ENCODE peak calls at places on chromosomes 11 and 22, in five cellular contexts. O is H4, D is hypothalamus, C is neural crest cell, G is coronary artery. A is an unnamed sample.

GRCh38 chr11:61873588-61874459 is 17.5 kb downstream of the FADS3 start:
- DNase-seq in O (no peak), D (no peak), C (no peak), G (no peak), A (no peak)

GRCh38 chr11:117175104-117175503 is 3.4 kb upstream of the SIDT2 start:
- DNase-seq in O (no peak), D (peak), C (no peak), G (no peak), A (no peak)

GRCh38 chr22:48870436-48870835 is 957.2 kb downstream of the BRD1 start:
- DNase-seq in O (no peak), D (no peak), C (no peak), G (no peak), A (no peak)

GRCh38 chr11:66339686-66340483 is 3.7 kb upstream of the RIN1 start:
- DNase-seq in O (no peak), D (no peak), C (no peak), G (no peak), A (no peak)

GRCh38 chr11:125376117-125376516 is 119.9 kb downstream of the FEZ1 start:
- DNase-seq in O (no peak), D (no peak), C (no peak), G (peak), A (peak)

GRCh38 chr11:65489706-65490310 is 9.0 kb upstream of the MALAT1 start:
- DNase-seq in O (peak), D (no peak), C (no peak), G (peak), A (no peak)

GRCh38 chr22:44578115-44578457 is 80.1 kb upstream of the RTL6 start:
- DNase-seq in O (no peak), D (no peak), C (no peak), G (no peak), A (no peak)

GRCh38 chr11:18243783-18244362 is 4.6 kb downstream of the SAA2 start:
- DNase-seq in O (peak), D (peak), C (peak), G (no peak), A (peak)

GRCh38 chr11:14454861-14455632 is 44.6 kb downstream of the COPB1 start:
- DNase-seq in O (peak), D (no peak), C (no peak), G (no peak), A (peak)

GRCh38 chr11:69083531-69084247 is 35.0 kb downstream of the TPCN2 start:
- DNase-seq in O (no peak), D (no peak), C (no peak), G (no peak), A (no peak)

GRCh38 chr11:118908264-118908663 is 17.5 kb downstream of the BCL9L start:
- DNase-seq in O (no peak), D (no peak), C (no peak), G (no peak), A (no peak)

GRCh38 chr11:8787372-8787771 is 104.8 kb downstream of the RPL27A start:
- DNase-seq in O (no peak), D (no peak), C (no peak), G (no peak), A (no peak)

GRCh38 chr11:33358150-33358831 is 101.1 kb downstream of the HIPK3 start:
- DNase-seq in O (no peak), D (no peak), C (no peak), G (no peak), A (no peak)

GRCh38 chr11:19907008-19907579 is 194.5 kb downstream of the NAV2 start:
- DNase-seq in O (no peak), D (no peak), C (no peak), G (no peak), A (no peak)

GRCh38 chr11:63710476-63711217 is 29.3 kb downstream of the RTN3 start:
- DNase-seq in O (peak), D (no peak), C (no peak), G (no peak), A (no peak)

GRCh38 chr11:84412862-84413261 is 1126.7 kb upstream of the CCDC90B start:
- DNase-seq in O (no peak), D (no peak), C (no peak), G (no peak), A (no peak)

GRCh38 chr11:108115495-108116140 is 5.7 kb upstream of the ACAT1 start:
- DNase-seq in O (peak), D (peak), C (no peak), G (peak), A (peak)

GRCh38 chr11:9208726-9209501 is 56.2 kb downstream of the DENND5A start:
- DNase-seq in O (no peak), D (no peak), C (no peak), G (no peak), A (no peak)

GRCh38 chr22:23531966-23532735 is 47.9 kb downstream of the IGLL1 start:
- DNase-seq in O (no peak), D (no peak), C (no peak), G (no peak), A (no peak)

GRCh38 chr22:43521716-43522115 is 109.9 kb downstream of the MPPED1 start:
- DNase-seq in O (peak), D (no peak), C (no peak), G (no peak), A (peak)

GRCh38 chr11:123798513-123799252 is 7.5 kb downstream of the OR6M1 start:
- DNase-seq in O (no peak), D (no peak), C (no peak), G (no peak), A (peak)

GRCh38 chr11:77748266-77748665 is 72.3 kb downstream of the RSF1 start:
- DNase-seq in O (no peak), D (no peak), C (no peak), G (no peak), A (no peak)

GRCh38 chr11:45739866-45740265 is 65.1 kb upstream of the SLC35C1 start:
- DNase-seq in O (no peak), D (no peak), C (no peak), G (no peak), A (no peak)

GRCh38 chr11:116835791-116836647 is 1.4 kb downstream of the APOA1 start:
- DNase-seq in O (peak), D (peak), C (peak), G (peak), A (peak)

GRCh38 chr11:12813371-12814225 is 139.4 kb downstream of the TEAD1 start:
- DNase-seq in O (peak), D (no peak), C (no peak), G (no peak), A (peak)

GRCh38 chr11:250740-251299 is 14.0 kb downstream of the PSMD13 start:
- DNase-seq in O (peak), D (no peak), C (peak), G (no peak), A (peak)

GRCh38 chr11:10550988-10551657 is 10.1 kb upstream of the RNF141 start:
- DNase-seq in O (no peak), D (no peak), C (no peak), G (no peak), A (no peak)

GRCh38 chr11:14336507-14337503 is 22.2 kb downstream of the RRAS2 start:
- DNase-seq in O (peak), D (no peak), C (no peak), G (no peak), A (peak)

GRCh38 chr11:97610854-97611253 is 1221.0 kb downstream of the JRKL start:
- DNase-seq in O (no peak), D (no peak), C (no peak), G (no peak), A (peak)

GRCh38 chr22:31977939-31978338 is 33.6 kb downstream of the YWHAH start:
- DNase-seq in O (no peak), D (no peak), C (no peak), G (no peak), A (no peak)

GRCh38 chr11:44805596-44805995 is 78.8 kb downstream of the TSPAN18 start:
- DNase-seq in O (no peak), D (no peak), C (no peak), G (no peak), A (no peak)

GRCh38 chr11:109590782-109591181 is 168.8 kb downstream of the C11orf87 start:
- DNase-seq in O (no peak), D (no peak), C (no peak), G (no peak), A (no peak)

GRCh38 chr11:38814670-38815069 is 2216.6 kb upstream of the RAG2 start:
- DNase-seq in O (peak), D (no peak), C (no peak), G (no peak), A (peak)

GRCh38 chr11:134124660-134125451 is 56.0 kb downstream of the JAM3 start:
- DNase-seq in O (no peak), D (peak), C (peak), G (no peak), A (no peak)

GRCh38 chr11:21385669-21386068 is 716.3 kb downstream of the NELL1 start:
- DNase-seq in O (no peak), D (no peak), C (no peak), G (no peak), A (no peak)

GRCh38 chr22:35446365-35446764 is 46.4 kb downstream of the MCM5 start:
- DNase-seq in O (peak), D (no peak), C (no peak), G (no peak), A (peak)